ENCODE peak calls at places on chromosomes 11 and 22, in nine cellular contexts. A, I, M, F, N, L, X, O and R are unnamed samples.

GRCh38 chr11:118673361-118674093 is 5.9 kb downstream of the TREH start:
- DNase-seq in A (no peak), I (no peak), M (no peak), F (no peak), N (no peak), L (no peak), X (no peak), O (no peak), R (peak)

GRCh38 chr11:74284466-74284865 is 27.0 kb downstream of the P4HA3 start:
- DNase-seq in A (no peak), I (no peak), M (no peak), F (no peak), N (no peak), L (no peak), X (no peak), O (no peak), R (no peak)

GRCh38 chr22:37345863-37346514 is 63.7 kb downstream of the CYTH4 start:
- DNase-seq in A (no peak), I (peak), M (peak), F (no peak), N (no peak), L (no peak), X (no peak), O (peak), R (no peak)

GRCh38 chr11:125591659-125592304 is 870 bp upstream of the STT3A start:
- DNase-seq in A (peak), I (no peak), M (peak), F (no peak), N (peak), L (peak), X (peak), O (peak), R (no peak)

GRCh38 chr11:130638048-130638447 is 189.6 kb downstream of the ADAMTS15 start:
- DNase-seq in A (no peak), I (no peak), M (no peak), F (no peak), N (no peak), L (no peak), X (no peak), O (peak), R (no peak)

GRCh38 chr11:7300281-7300680 is 48.6 kb downstream of the SYT9 start:
- DNase-seq in A (no peak), I (no peak), M (no peak), F (no peak), N (no peak), L (no peak), X (no peak), O (no peak), R (no peak)

GRCh38 chr11:69523453-69523852 is 42.0 kb downstream of the LINC01488 start:
- DNase-seq in A (no peak), I (no peak), M (no peak), F (no peak), N (no peak), L (no peak), X (no peak), O (no peak), R (no peak)

GRCh38 chr22:42305967-42306366 is 35.5 kb upstream of the TCF20 start:
- DNase-seq in A (no peak), I (no peak), M (no peak), F (no peak), N (no peak), L (no peak), X (no peak), O (no peak), R (no peak)

GRCh38 chr22:45731798-45732495 is 60.3 kb downstream of the ATXN10 start:
- DNase-seq in A (peak), I (no peak), M (peak), F (no peak), N (no peak), L (no peak), X (no peak), O (peak), R (no peak)

GRCh38 chr22:38423512-38424503 is 31.2 kb downstream of the KCNJ4 start:
- DNase-seq in A (no peak), I (no peak), M (no peak), F (no peak), N (peak), L (no peak), X (no peak), O (no peak), R (no peak)

GRCh38 chr11:88335284-88335683 is 2.3 kb downstream of the CTSC start:
- DNase-seq in A (no peak), I (no peak), M (no peak), F (no peak), N (no peak), L (no peak), X (no peak), O (no peak), R (no peak)

GRCh38 chr11:560305-561147 is at the start of the genes LMNTD2 and RASSF7:
- DNase-seq in A (peak), I (peak), M (peak), F (peak), N (peak), L (peak), X (peak), O (peak), R (peak)

GRCh38 chr11:15136166-15136565 is 21.4 kb downstream of the INSC start:
- DNase-seq in A (no peak), I (no peak), M (no peak), F (no peak), N (no peak), L (no peak), X (no peak), O (no peak), R (no peak)

GRCh38 chr11:70744396-70745185 is 346.3 kb downstream of the CTTN start:
- DNase-seq in A (no peak), I (no peak), M (no peak), F (no peak), N (no peak), L (no peak), X (no peak), O (no peak), R (no peak)

GRCh38 chr22:46567471-46567870 is 30.1 kb upstream of the CELSR1 start:
- DNase-seq in A (no peak), I (no peak), M (no peak), F (no peak), N (no peak), L (no peak), X (no peak), O (no peak), R (no peak)

GRCh38 chr22:31173386-31174145 is 13.6 kb downstream of the RNF185 start:
- DNase-seq in A (no peak), I (no peak), M (peak), F (no peak), N (no peak), L (no peak), X (no peak), O (peak), R (no peak)

GRCh38 chr11:34850339-34850738 is 65.8 kb downstream of the APIP start:
- DNase-seq in A (no peak), I (no peak), M (no peak), F (no peak), N (no peak), L (no peak), X (no peak), O (no peak), R (no peak)

GRCh38 chr22:27991586-27992293 is 72.7 kb upstream of the PITPNB start:
- DNase-seq in A (no peak), I (no peak), M (no peak), F (no peak), N (no peak), L (no peak), X (no peak), O (no peak), R (no peak)

GRCh38 chr11:44998051-44998450 is 47.4 kb upstream of the TP53I11 start:
- DNase-seq in A (no peak), I (no peak), M (no peak), F (no peak), N (no peak), L (no peak), X (no peak), O (no peak), R (no peak)

GRCh38 chr22:17851754-17852153 is 77.5 kb upstream of the BID start:
- DNase-seq in A (no peak), I (no peak), M (no peak), F (no peak), N (no peak), L (no peak), X (no peak), O (no peak), R (no peak)

GRCh38 chr22:20494978-20495860 is at the start of gene KLHL22:
- DNase-seq in A (peak), I (peak), M (no peak), F (peak), N (peak), L (peak), X (no peak), O (peak), R (no peak)

GRCh38 chr11:64206457-64207246 is at the start of gene FERMT3:
- DNase-seq in A (peak), I (no peak), M (no peak), F (peak), N (peak), L (no peak), X (no peak), O (no peak), R (no peak)

GRCh38 chr11:201936-202335 is 5.3 kb downstream of the BET1L start:
- DNase-seq in A (no peak), I (no peak), M (no peak), F (no peak), N (no peak), L (no peak), X (no peak), O (no peak), R (no peak)

GRCh38 chr11:93244018-93244417 is 46.2 kb upstream of the SLC36A4 start:
- DNase-seq in A (no peak), I (no peak), M (no peak), F (no peak), N (no peak), L (no peak), X (no peak), O (no peak), R (no peak)

GRCh38 chr11:58060535-58060934 is 29.8 kb downstream of the OR6Q1 start:
- DNase-seq in A (no peak), I (no peak), M (no peak), F (no peak), N (no peak), L (no peak), X (no peak), O (no peak), R (no peak)

GRCh38 chr11:125275905-125276634 is 111.5 kb downstream of the PKNOX2 start:
- DNase-seq in A (no peak), I (peak), M (peak), F (no peak), N (no peak), L (no peak), X (no peak), O (peak), R (no peak)